ENCODE peak calls at places on chromosomes 3 and 15, in five cellular contexts. K, F, B, S and U are unnamed samples.
A peak's percentile ranks its signal among the peaks of the same experiment; 100 is the strongest.

GRCh38 chr3:119829431-119829830 is 47.5 kb downstream of the NR1I2 start:
- DNase-seq in K (no peak), F (no peak), B (peak; percentile 6), S (no peak), U (no peak)

GRCh38 chr15:73887481-73887880 is 14.1 kb downstream of the TBC1D21 start:
- DNase-seq in K (no peak), F (no peak), B (no peak), S (no peak), U (no peak)

GRCh38 chr3:111676177-111677021 is 81.3 kb upstream of the ZBED2 start:
- DNase-seq in K (no peak), F (no peak), B (peak; percentile 81), S (no peak), U (peak; percentile 68)

GRCh38 chr3:52779411-52780297 is 2.3 kb downstream of the ITIH1 start:
- DNase-seq in K (no peak), F (no peak), B (no peak), S (peak; percentile 71), U (no peak)

GRCh38 chr3:161064413-161064812 is 40.7 kb downstream of the B3GALNT1 start:
- DNase-seq in K (no peak), F (no peak), B (no peak), S (no peak), U (no peak)

GRCh38 chr3:124282751-124283643 is 291.1 kb upstream of the ROPN1 start:
- DNase-seq in K (no peak), F (no peak), B (peak; percentile 81), S (no peak), U (no peak)

GRCh38 chr3:9903238-9903624 is 583 bp downstream of the IL17RE start:
- DNase-seq in K (no peak), F (no peak), B (peak; percentile 48), S (no peak), U (peak; percentile 38)

GRCh38 chr3:183438749-183439148 is 10.3 kb upstream of the MCF2L2 start:
- DNase-seq in K (no peak), F (no peak), B (no peak), S (no peak), U (no peak)

GRCh38 chr3:146414010-146414409 is 55.4 kb downstream of the PLSCR2 start:
- DNase-seq in K (no peak), F (no peak), B (no peak), S (no peak), U (no peak)

GRCh38 chr3:151926956-151927355 is 53.5 kb downstream of the SUCNR1 start:
- DNase-seq in K (no peak), F (no peak), B (peak; percentile 87), S (no peak), U (no peak)

GRCh38 chr3:4984511-4984864 is 5.3 kb downstream of the BHLHE40 start:
- DNase-seq in K (no peak), F (no peak), B (peak; percentile 50), S (no peak), U (no peak)

GRCh38 chr15:70279096-70279495 is 181.4 kb upstream of the TLE3 start:
- DNase-seq in K (no peak), F (no peak), B (no peak), S (no peak), U (no peak)

GRCh38 chr15:91224750-91225380 is 124.8 kb downstream of the SV2B start:
- DNase-seq in K (peak; percentile 83), F (peak; percentile 58), B (peak; percentile 45), S (peak; percentile 50), U (no peak)

GRCh38 chr3:148309390-148310035 is 388.2 kb upstream of the AGTR1 start:
- DNase-seq in K (peak; percentile 79), F (peak; percentile 52), B (peak; percentile 65), S (peak; percentile 11), U (peak; percentile 11)

GRCh38 chr15:87829651-87830050 is 426.9 kb downstream of the NTRK3 start:
- DNase-seq in K (no peak), F (no peak), B (peak; percentile 64), S (no peak), U (no peak)

GRCh38 chr3:184180165-184180564 is 5.5 kb downstream of the AP2M1 start:
- DNase-seq in K (no peak), F (no peak), B (peak; percentile 78), S (no peak), U (no peak)

GRCh38 chr3:4751057-4752051 is 227.9 kb upstream of the BHLHE40 start:
- DNase-seq in K (no peak), F (no peak), B (peak; percentile 83), S (no peak), U (no peak)

GRCh38 chr3:97916576-97916975 is 55.7 kb downstream of the RIOX2 start:
- DNase-seq in K (no peak), F (no peak), B (no peak), S (no peak), U (no peak)

GRCh38 chr15:78879517-78880241 is 7.0 kb downstream of the MORF4L1 start:
- DNase-seq in K (no peak), F (no peak), B (no peak), S (no peak), U (no peak)

GRCh38 chr3:183227586-183227985 is 25.5 kb upstream of the B3GNT5 start:
- DNase-seq in K (no peak), F (no peak), B (no peak), S (no peak), U (peak; percentile 21)

GRCh38 chr15:33675246-33675645 is 293.1 kb upstream of the CHRM5 start:
- DNase-seq in K (peak; percentile 81), F (no peak), B (peak; percentile 20), S (peak; percentile 55), U (peak; percentile 13)

GRCh38 chr3:69787436-69788168 is 48.3 kb downstream of the MITF start:
- DNase-seq in K (no peak), F (no peak), B (peak; percentile 82), S (no peak), U (no peak)

GRCh38 chr15:39444729-39445470 is 136.0 kb upstream of the THBS1 start:
- DNase-seq in K (peak; percentile 44), F (no peak), B (peak; percentile 62), S (no peak), U (no peak)

GRCh38 chr3:58336135-58336882 is 3.6 kb downstream of the PXK start:
- DNase-seq in K (no peak), F (no peak), B (peak; percentile 58), S (no peak), U (no peak)

GRCh38 chr3:53890726-53891499 is 746 bp downstream of the SELENOK start:
- DNase-seq in K (peak; percentile 69), F (no peak), B (peak; percentile 47), S (peak; percentile 47), U (peak; percentile 78)

GRCh38 chr15:39232512-39232911 is 348.4 kb upstream of the THBS1 start:
- DNase-seq in K (no peak), F (no peak), B (peak; percentile 51), S (no peak), U (no peak)

GRCh38 chr3:16203671-16204629 is 29.5 kb downstream of the GALNT15 start:
- DNase-seq in K (peak; percentile 10), F (no peak), B (no peak), S (no peak), U (no peak)

GRCh38 chr3:143237036-143237688 is 117.6 kb downstream of the CHST2 start:
- DNase-seq in K (no peak), F (no peak), B (peak; percentile 10), S (no peak), U (peak; percentile 5)

GRCh38 chr3:13497386-13497785 is 17.3 kb downstream of the HDAC11 start:
- DNase-seq in K (no peak), F (no peak), B (peak; percentile 62), S (no peak), U (no peak)

GRCh38 chr15:74519311-74519710 is 21.7 kb upstream of the ARID3B start:
- DNase-seq in K (no peak), F (no peak), B (peak; percentile 89), S (no peak), U (no peak)

GRCh38 chr3:114376091-114376490 is 82.3 kb downstream of the TIGIT start:
- DNase-seq in K (no peak), F (no peak), B (peak; percentile 46), S (no peak), U (no peak)

GRCh38 chr3:60202052-60202753 is 1049.0 kb downstream of the FHIT start:
- DNase-seq in K (no peak), F (no peak), B (no peak), S (no peak), U (no peak)
- TF ChIP-seq CTCF in K (no peak), F (no peak), B (no peak), S (no peak), U (no peak)

DNA sequence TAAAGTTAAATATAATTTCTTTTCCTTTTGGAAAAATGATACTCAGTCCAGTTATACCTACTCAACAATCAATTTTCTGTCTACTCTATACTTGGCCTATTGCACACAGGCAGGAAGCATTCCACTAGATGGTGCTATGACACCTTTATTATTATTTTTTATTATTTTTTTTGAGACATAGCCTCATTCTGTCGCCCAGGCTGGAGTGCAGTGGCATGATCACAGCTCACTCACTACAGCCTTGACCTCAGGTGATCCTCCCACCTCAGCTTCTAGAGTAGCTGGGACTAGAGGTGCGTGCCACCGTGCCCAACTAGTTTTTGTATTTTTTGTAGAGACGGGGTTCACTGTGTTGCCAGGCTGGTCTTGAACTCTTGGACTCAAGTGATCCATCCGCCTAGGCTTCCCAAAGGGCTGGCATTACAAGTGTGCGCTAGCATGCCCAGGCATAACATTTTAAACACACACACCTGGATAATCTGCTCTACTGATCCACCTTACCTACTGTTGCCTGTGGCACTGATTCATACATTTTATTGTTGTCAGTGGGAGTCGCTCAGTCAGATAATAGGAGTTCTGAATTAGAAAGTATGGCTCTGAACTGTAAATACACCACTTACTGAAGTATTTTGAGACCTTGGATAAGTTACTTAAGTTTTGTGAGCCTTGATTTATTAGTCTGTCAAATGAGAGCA is 56.2 kb downstream of the EIF3J start:
- DNase-seq in K (no peak), F (no peak), B (peak; percentile 19), S (no peak), U (peak; percentile 21)
- TF ChIP-seq CTCF in K (peak; percentile 31), F (peak; percentile 41), B (peak; percentile 51), S (peak; percentile 46), U (peak; percentile 68)

GRCh38 chr3:25468866-25469319 is 40.8 kb downstream of the RARB start:
- DNase-seq in K (peak; percentile 43), F (no peak), B (peak; percentile 73), S (no peak), U (no peak)
- TF ChIP-seq CTCF in K (peak; percentile 8), F (no peak), B (peak; percentile 26), S (no peak), U (no peak)

GRCh38 chr15:75694241-75695182 is 18.1 kb downstream of the CSPG4 start:
- DNase-seq in K (peak; percentile 69), F (peak; percentile 34), B (peak; percentile 97), S (peak; percentile 42), U (peak; percentile 49)
- TF ChIP-seq CTCF in K (peak; percentile 53), F (no peak), B (peak; percentile 45), S (peak; percentile 50), U (peak; percentile 47)

DNA sequence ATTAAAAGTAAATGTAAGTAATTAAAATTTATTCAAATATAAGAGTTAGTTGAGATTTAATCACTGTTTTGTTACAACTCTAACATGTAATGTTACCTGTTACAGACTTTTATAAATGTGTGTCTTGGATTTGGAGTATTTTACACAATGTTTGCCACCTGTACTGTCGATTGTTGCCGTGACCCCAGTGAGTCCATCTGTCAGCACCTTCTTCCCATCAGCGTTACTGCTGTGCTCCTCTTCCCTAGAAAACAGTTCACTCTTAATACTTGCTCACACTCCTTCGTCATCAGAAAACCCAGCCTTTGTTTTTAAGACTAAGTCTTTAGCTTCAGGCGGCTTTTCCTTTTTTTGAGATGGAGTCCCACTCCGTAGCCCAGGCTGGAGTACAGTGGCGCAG is 40.5 kb upstream of the FBXL22 start:
- DNase-seq in K (no peak), F (no peak), B (no peak), S (no peak), U (no peak)
- TF ChIP-seq CTCF in K (no peak), F (no peak), B (no peak), S (no peak), U (no peak)